ENCODE peak calls at places on chromosomes 12 and 14, in seven cellular contexts. L, Q, O, B, P, H and F are unnamed samples.

GRCh38 chr12:117134059-117134458 is 34.8 kb upstream of the TESC start:
- DNase-seq in L (no peak), Q (no peak), O (peak; percentile 18), B (peak; percentile 69), P (peak; percentile 60), H (no peak), F (no peak)

GRCh38 chr12:112303004-112303403 is 79.2 kb downstream of the HECTD4 start:
- DNase-seq in L (peak; percentile 12), Q (peak; percentile 88), O (peak; percentile 23), B (peak; percentile 45), P (peak; percentile 24), H (no peak), F (peak; percentile 72)

GRCh38 chr14:24259282-24260025 is 3.5 kb downstream of the TGM1 start:
- DNase-seq in L (peak; percentile 7), Q (peak; percentile 49), O (no peak), B (no peak), P (no peak), H (no peak), F (peak; percentile 75)

GRCh38 chr14:70713096-70713875 is 71.6 kb downstream of the TTC9 start:
- DNase-seq in L (no peak), Q (no peak), O (no peak), B (no peak), P (no peak), H (no peak), F (peak; percentile 16)

GRCh38 chr12:3698218-3698974 is 54.5 kb downstream of the CRACR2A start:
- DNase-seq in L (peak; percentile 95), Q (peak; percentile 87), O (no peak), B (no peak), P (no peak), H (no peak), F (peak; percentile 94)

GRCh38 chr12:7678744-7679143 is 13.0 kb upstream of the APOBEC1 start:
- DNase-seq in L (no peak), Q (no peak), O (no peak), B (no peak), P (no peak), H (no peak), F (no peak)

GRCh38 chr14:80764921-80765507 is 176.5 kb downstream of the CEP128 start:
- DNase-seq in L (no peak), Q (no peak), O (no peak), B (no peak), P (no peak), H (no peak), F (no peak)

GRCh38 chr12:130761537-130762318 is 45.6 kb upstream of the RIMBP2 start:
- DNase-seq in L (no peak), Q (peak; percentile 52), O (peak; percentile 49), B (peak; percentile 18), P (peak; percentile 29), H (no peak), F (peak; percentile 53)

GRCh38 chr14:44418856-44419255 is 88.2 kb downstream of the FSCB start:
- DNase-seq in L (no peak), Q (no peak), O (no peak), B (no peak), P (no peak), H (no peak), F (peak; percentile 15)

GRCh38 chr14:46344327-46344937 is 307.1 kb downstream of the RPL10L start:
- DNase-seq in L (no peak), Q (peak; percentile 2), O (no peak), B (no peak), P (no peak), H (no peak), F (no peak)

GRCh38 chr12:45591635-45592034 is 137.9 kb upstream of the ARID2 start:
- DNase-seq in L (no peak), Q (no peak), O (no peak), B (no peak), P (no peak), H (peak; percentile 57), F (no peak)

GRCh38 chr12:27970981-27971489 is 1.5 kb downstream of the PTHLH start:
- DNase-seq in L (no peak), Q (no peak), O (no peak), B (no peak), P (no peak), H (no peak), F (peak; percentile 34)

GRCh38 chr14:101293609-101294008 is 267.7 kb upstream of the DIO3 start:
- DNase-seq in L (no peak), Q (no peak), O (no peak), B (no peak), P (no peak), H (no peak), F (no peak)

GRCh38 chr14:74333909-74334308 is 14.4 kb upstream of the VRTN start:
- DNase-seq in L (peak; percentile 50), Q (peak; percentile 58), O (no peak), B (no peak), P (no peak), H (no peak), F (peak; percentile 63)

GRCh38 chr12:107411792-107412535 is 273.6 kb upstream of the PWP1 start:
- DNase-seq in L (no peak), Q (peak; percentile 6), O (no peak), B (no peak), P (no peak), H (no peak), F (no peak)

GRCh38 chr12:54463484-54463883 is 9.9 kb downstream of the GTSF1 start:
- DNase-seq in L (no peak), Q (peak; percentile 5), O (no peak), B (no peak), P (no peak), H (no peak), F (peak; percentile 16)

GRCh38 chr12:51048601-51049369 is 658 bp downstream of the LETMD1 start:
- DNase-seq in L (no peak), Q (no peak), O (no peak), B (no peak), P (no peak), H (no peak), F (no peak)

GRCh38 chr12:45543887-45544286 is 185.6 kb upstream of the ARID2 start:
- DNase-seq in L (peak; percentile 58), Q (peak; percentile 91), O (peak; percentile 19), B (peak; percentile 24), P (peak; percentile 26), H (no peak), F (peak; percentile 94)

GRCh38 chr14:103696027-103696402 is 19.2 kb downstream of the XRCC3 start:
- DNase-seq in L (no peak), Q (no peak), O (no peak), B (no peak), P (no peak), H (no peak), F (no peak)